ENCODE peak calls at places on chromosomes 12 and 14, in four cellular contexts. I is naive thymus-derived CD8-positive, alpha-beta T cell; Y is T follicular helper cell; X is right cardiac atrium. J is an unnamed sample.

GRCh38 chr12:106126441-106127288 is 12.1 kb downstream of the NUAK1 start:
- DNase-seq in I (no peak), X (no peak), Y (no peak), J (no peak)

GRCh38 chr12:16012086-16012485 is 101.0 kb downstream of the DERA start:
- DNase-seq in X (peak), Y (no peak), I (no peak), J (peak)

GRCh38 chr12:108561852-108562347 is 496 bp upstream of the ISCU start:
- DNase-seq in X (no peak), Y (no peak), I (no peak), J (no peak)

GRCh38 chr14:66619952-66620351 is 112.0 kb downstream of the GPHN start:
- DNase-seq in X (no peak), I (no peak), Y (no peak), J (no peak)

GRCh38 chr12:105975351-105975750 is 163.4 kb downstream of the NUAK1 start:
- DNase-seq in X (no peak), I (no peak), Y (no peak), J (no peak)

GRCh38 chr14:97109234-97109633 is 312.1 kb downstream of the VRK1 start:
- DNase-seq in Y (no peak), X (no peak), I (no peak), J (no peak)

GRCh38 chr12:116910645-116911449 is at the start of gene FBXW8:
- DNase-seq in I (peak), X (peak), Y (peak), J (peak)

GRCh38 chr14:67674139-67674479 is 323 bp downstream of the VTI1B start:
- DNase-seq in Y (peak), I (no peak), X (peak), J (peak)

GRCh38 chr12:110762891-110763290 is 20.2 kb upstream of the PPP1CC start:
- DNase-seq in I (no peak), Y (no peak), X (no peak), J (peak)